ENCODE peak calls at places on chromosome 4, in seven cellular contexts. N is AG10803, Y is IMR-90, P is body of pancreas, Q is BE2C, V is endothelial cell, I is GM10248. A is an unnamed sample.

GRCh38 chr4:54120517-54120916 is 20.6 kb downstream of the GSX2 start:
- DNase-seq in Y (no peak), V (no peak), N (no peak), Q (no peak), I (no peak), P (no peak), A (no peak)

GRCh38 chr4:26867914-26868684 is 7.5 kb downstream of the STIM2 start:
- DNase-seq in V (no peak), Q (no peak), I (no peak), Y (peak; percentile 10), P (peak; percentile 18), N (no peak), A (no peak)

GRCh38 chr4:169315530-169316306 is 45.0 kb upstream of the SH3RF1 start:
- DNase-seq in V (no peak), Q (peak; percentile 53), N (peak; percentile 35), I (no peak), P (no peak), Y (peak; percentile 92), A (no peak)

GRCh38 chr4:3262208-3263052 is 13.5 kb downstream of the MSANTD1 start:
- DNase-seq in N (no peak), V (no peak), P (peak; percentile 5), Y (no peak), Q (no peak), I (no peak), A (no peak)

GRCh38 chr4:152310223-152310622 is 225.7 kb downstream of the FBXW7 start:
- DNase-seq in V (no peak), I (no peak), Y (peak; percentile 82), P (no peak), Q (no peak), N (peak; percentile 64), A (no peak)

GRCh38 chr4:88599714-88600113 is 7.4 kb downstream of the HERC3 start:
- DNase-seq in Y (no peak), Q (no peak), N (no peak), V (no peak), P (no peak), I (no peak), A (no peak)

GRCh38 chr4:85086721-85087120 is 120.2 kb upstream of the WDFY3 start:
- DNase-seq in Q (no peak), P (no peak), V (no peak), N (no peak), Y (no peak), I (no peak), A (no peak)

GRCh38 chr4:42965326-42965725 is 72.8 kb downstream of the GRXCR1 start:
- DNase-seq in Q (peak; percentile 34), I (no peak), N (no peak), P (no peak), Y (no peak), V (peak; percentile 6), A (peak; percentile 3)

GRCh38 chr4:55378617-55379467 is 16.9 kb upstream of the TMEM165 start:
- DNase-seq in N (peak; percentile 45), Y (no peak), P (peak; percentile 77), V (no peak), Q (peak; percentile 12), I (no peak), A (no peak)

GRCh38 chr4:185127021-185127925 is 15.8 kb upstream of the SLC25A4 start:
- DNase-seq in N (no peak), I (peak; percentile 39), P (peak; percentile 50), V (peak; percentile 28), Q (peak; percentile 40), Y (no peak), A (no peak)

GRCh38 chr4:112348488-112349158 is 51.5 kb downstream of the ALPK1 start:
- DNase-seq in Y (peak; percentile 84), P (no peak), Q (peak; percentile 78), I (no peak), N (peak; percentile 86), V (peak; percentile 42), A (no peak)

GRCh38 chr4:80173387-80173786 is 23.9 kb upstream of the PRDM8 start:
- DNase-seq in V (no peak), Y (peak; percentile 88), N (peak; percentile 85), Q (no peak), P (no peak), I (no peak), A (peak; percentile 75)

GRCh38 chr4:57993934-57994333 is 883.7 kb upstream of the IGFBP7 start:
- DNase-seq in N (no peak), Y (no peak), P (no peak), I (no peak), V (no peak), Q (no peak), A (no peak)

GRCh38 chr4:129264008-129264657 is 168.2 kb downstream of the C4orf33 start:
- DNase-seq in N (no peak), V (no peak), P (no peak), Q (no peak), I (peak; percentile 33), Y (no peak), A (no peak)

GRCh38 chr4:74292111-74292870 is 16.0 kb upstream of the EPGN start:
- DNase-seq in P (no peak), Y (peak; percentile 5), N (no peak), I (no peak), Q (no peak), V (no peak), A (no peak)

GRCh38 chr4:105352826-105353225 is 121.0 kb downstream of the PPA2 start:
- DNase-seq in P (no peak), N (no peak), Q (no peak), I (peak; percentile 18), V (no peak), Y (peak; percentile 56), A (peak; percentile 18)

GRCh38 chr4:8645753-8646124 is 53.2 kb downstream of the CPZ start:
- DNase-seq in N (no peak), I (no peak), V (no peak), P (no peak), Q (no peak), Y (no peak), A (no peak)

GRCh38 chr4:121220698-121221097 is 56.6 kb upstream of the TNIP3 start:
- DNase-seq in N (no peak), I (no peak), P (no peak), Y (no peak), Q (no peak), V (no peak), A (no peak)

GRCh38 chr4:8035371-8035780 is 95.7 kb upstream of the AFAP1 start:
- DNase-seq in P (no peak), N (peak; percentile 33), I (no peak), V (no peak), Q (no peak), Y (peak; percentile 51), A (peak; percentile 53)

GRCh38 chr4:23959401-23960148 is 69.7 kb upstream of the PPARGC1A start:
- DNase-seq in Q (no peak), V (no peak), P (no peak), N (no peak), I (no peak), Y (no peak), A (no peak)

GRCh38 chr4:6693274-6694176 is at the start of gene S100P:
- DNase-seq in N (peak; percentile 38), Q (no peak), I (no peak), Y (no peak), P (no peak), V (no peak), A (no peak)

GRCh38 chr4:91220315-91220714 is 1083.5 kb upstream of the GRID2 start:
- DNase-seq in P (no peak), I (no peak), N (no peak), V (no peak), Q (no peak), Y (no peak), A (no peak)

GRCh38 chr4:78174931-78175330 is 117.8 kb downstream of the FRAS1 start:
- DNase-seq in Y (no peak), I (no peak), N (no peak), V (no peak), P (no peak), Q (no peak), A (no peak)

GRCh38 chr4:170004656-170005250 is 21.4 kb downstream of the MFAP3L start:
- DNase-seq in N (peak; percentile 20), V (no peak), P (no peak), Q (no peak), Y (no peak), I (no peak), A (no peak)

GRCh38 chr4:185738038-185738552 is 73.9 kb downstream of the SORBS2 start:
- DNase-seq in P (no peak), V (no peak), Y (peak; percentile 12), Q (no peak), I (no peak), N (peak; percentile 96), A (no peak)

GRCh38 chr4:336099-336892 is 1.3 kb upstream of the ZNF141 start:
- DNase-seq in Q (peak; percentile 8), P (peak; percentile 35), V (peak; percentile 22), I (peak; percentile 38), N (peak; percentile 4), Y (no peak), A (peak; percentile 4)

GRCh38 chr4:23889814-23890269 is at the start of gene PPARGC1A:
- DNase-seq in V (no peak), I (no peak), Q (peak; percentile 75), N (no peak), Y (peak; percentile 50), P (peak; percentile 64), A (no peak)

DNA sequence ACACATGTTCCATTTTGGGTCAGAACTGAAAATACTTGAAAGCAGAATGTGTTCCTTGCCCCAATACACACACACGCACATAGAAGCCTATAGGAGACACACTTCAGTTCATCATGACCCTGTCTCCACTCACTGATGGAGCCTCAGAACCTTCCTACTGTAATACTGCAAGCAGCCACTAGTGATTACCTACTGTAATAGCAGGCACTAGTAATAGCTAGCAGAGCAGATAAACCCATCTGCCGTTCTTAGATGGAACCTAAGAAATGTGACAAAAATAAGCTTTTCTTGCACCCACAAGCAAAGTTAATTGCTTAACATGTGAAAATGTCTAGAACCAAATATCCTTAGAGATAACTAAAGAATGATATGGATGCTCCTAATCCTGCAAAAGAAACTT is 13.6 kb downstream of the AMTN start:
- DNase-seq in Y (no peak), N (no peak), P (no peak), I (no peak), Q (no peak), V (no peak), A (no peak)
- TF ChIP-seq CTCF in Y (no peak), N (peak; percentile 11), P (no peak), I (no peak), Q (no peak), V (peak; percentile 51), A (no peak)

GRCh38 chr4:153318696-153319320 is 25.7 kb upstream of the MND1 start:
- DNase-seq in V (no peak), N (peak; percentile 53), I (peak; percentile 66), Y (peak; percentile 54), Q (peak; percentile 43), P (peak; percentile 29), A (peak; percentile 43)
- TF ChIP-seq CTCF in V (peak; percentile 48), N (peak; percentile 87), I (peak; percentile 70), Y (peak; percentile 80), Q (peak; percentile 85), P (peak; percentile 69), A (peak; percentile 82)

DNA sequence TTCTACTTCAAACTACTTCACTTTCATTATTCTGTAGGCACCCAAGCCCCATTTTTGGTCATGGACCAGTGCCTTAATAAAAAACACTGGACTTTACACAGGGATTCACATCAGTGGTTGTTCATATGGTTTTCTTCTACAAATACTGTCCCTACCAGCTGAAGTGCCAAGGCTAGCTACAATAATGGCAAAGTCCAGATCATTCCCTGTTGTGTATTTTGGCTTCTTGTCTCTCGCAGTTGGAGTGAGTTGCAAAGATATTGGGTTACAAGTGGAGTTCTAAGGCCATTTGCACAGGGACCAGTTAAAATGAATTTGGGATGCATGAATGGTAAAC is 16.7 kb upstream of the ANKRD17 start:
- DNase-seq in Q (no peak), I (no peak), V (no peak), P (no peak), Y (no peak), N (no peak), A (no peak)
- TF ChIP-seq CTCF in Q (no peak), I (no peak), V (no peak), P (no peak), Y (no peak), N (no peak), A (no peak)

GRCh38 chr4:34861661-34862060 is 1382.7 kb downstream of the ARAP2 start:
- DNase-seq in Y (no peak), V (no peak), Q (no peak), N (no peak), I (no peak), P (no peak), A (no peak)
- TF ChIP-seq CTCF in Y (no peak), V (no peak), Q (no peak), N (no peak), I (no peak), P (no peak), A (no peak)

A was measured in activated CD8-positive, alpha-beta T cell treated with anti-CD3 and anti-CD28 coated beads for 36 hours.